ENCODE peak calls at places on chromosomes 1 and 21, in seven cellular contexts. D is IMR-90, J is fibroblast of lung, R is HepG2, T is HCT116, Y is neural progenitor cell, V is mesendoderm. F is an unnamed sample.
A peak's percentile ranks its signal among the peaks of the same experiment; 100 is the strongest.

GRCh38 chr1:153546796-153547559 is 1.4 kb upstream of the S100A4 start:
- DNase-seq in D (no peak), J (no peak), R (no peak), T (no peak), Y (no peak), V (no peak), F (no peak)

GRCh38 chr1:203144661-203145060 is 17.1 kb downstream of the ADORA1 start:
- DNase-seq in D (peak; percentile 48), J (peak; percentile 39), R (peak; percentile 6), T (no peak), Y (no peak), V (no peak), F (no peak)

GRCh38 chr1:3676581-3677410 is 24.5 kb downstream of the TP73 start:
- DNase-seq in D (no peak), J (no peak), R (no peak), T (no peak), Y (no peak), V (no peak), F (no peak)

GRCh38 chr21:35159881-35160280 is 110.8 kb upstream of the RUNX1 start:
- DNase-seq in D (peak; percentile 66), J (peak; percentile 86), R (no peak), T (no peak), Y (no peak), V (no peak), F (no peak)

GRCh38 chr21:29938968-29939858 is 583 bp downstream of the GRIK1 start:
- DNase-seq in D (no peak), J (peak; percentile 9), R (no peak), T (no peak), Y (peak; percentile 64), V (peak; percentile 30), F (no peak)

GRCh38 chr1:3040004-3040403 is 18.7 kb downstream of the ACTRT2 start:
- DNase-seq in D (no peak), J (no peak), R (no peak), T (no peak), Y (no peak), V (no peak), F (no peak)

GRCh38 chr1:3012511-3013291 is 8.6 kb upstream of the ACTRT2 start:
- DNase-seq in D (no peak), J (peak; percentile 2), R (peak; percentile 12), T (no peak), Y (peak; percentile 75), V (peak; percentile 36), F (peak; percentile 57)

GRCh38 chr1:21624577-21625389 is 44.4 kb downstream of the RAP1GAP start:
- DNase-seq in D (no peak), J (no peak), R (no peak), T (no peak), Y (no peak), V (no peak), F (no peak)

GRCh38 chr1:26696191-26696644 is 403 bp downstream of the ARID1A start:
- DNase-seq in D (no peak), J (no peak), R (no peak), T (no peak), Y (no peak), V (no peak), F (no peak)

GRCh38 chr1:119902775-119903442 is 6.6 kb upstream of the ADAM30 start:
- DNase-seq in D (no peak), J (no peak), R (no peak), T (no peak), Y (no peak), V (no peak), F (no peak)

GRCh38 chr1:77978293-77978968 is 441 bp downstream of the FUBP1 start:
- DNase-seq in D (peak; percentile 95), J (peak; percentile 95), R (peak; percentile 92), T (peak; percentile 81), Y (peak; percentile 90), V (peak; percentile 95), F (peak; percentile 83)

GRCh38 chr1:28782011-28782410 is 30.0 kb upstream of the OPRD1 start:
- DNase-seq in D (no peak), J (no peak), R (no peak), T (no peak), Y (no peak), V (peak; percentile 64), F (no peak)

GRCh38 chr1:118317836-118318614 is 133.0 kb upstream of the SPAG17 start:
- DNase-seq in D (no peak), J (no peak), R (no peak), T (no peak), Y (no peak), V (peak; percentile 22), F (no peak)

GRCh38 chr1:43441166-43441893 is 12.4 kb downstream of the HYI start:
- DNase-seq in D (no peak), J (no peak), R (no peak), T (no peak), Y (no peak), V (no peak), F (no peak)

GRCh38 chr1:248840946-248841345 is 2.9 kb downstream of the ZNF672 start:
- DNase-seq in D (no peak), J (no peak), R (no peak), T (no peak), Y (no peak), V (no peak), F (no peak)

GRCh38 chr1:206655471-206655882 is 20.1 kb downstream of the DYRK3 start:
- DNase-seq in D (no peak), J (no peak), R (no peak), T (no peak), Y (no peak), V (no peak), F (no peak)

GRCh38 chr1:13664451-13664850 is 35.5 kb upstream of the PRDM2 start:
- DNase-seq in D (no peak), J (no peak), R (no peak), T (no peak), Y (no peak), V (no peak), F (no peak)

GRCh38 chr1:87219626-87220025 is 109.1 kb upstream of the LMO4 start:
- DNase-seq in D (no peak), J (no peak), R (no peak), T (no peak), Y (no peak), V (no peak), F (no peak)

GRCh38 chr1:41837691-41838090 is 81.0 kb downstream of the HIVEP3 start:
- DNase-seq in D (no peak), J (no peak), R (no peak), T (no peak), Y (no peak), V (no peak), F (no peak)

GRCh38 chr1:209672705-209673630 is 2.2 kb upstream of the G0S2 start:
- DNase-seq in D (no peak), J (no peak), R (no peak), T (no peak), Y (no peak), V (no peak), F (no peak)

GRCh38 chr21:35257413-35257812 is 208.3 kb upstream of the RUNX1 start:
- DNase-seq in D (peak; percentile 96), J (peak; percentile 95), R (no peak), T (peak; percentile 68), Y (no peak), V (no peak), F (peak; percentile 51)

GRCh38 chr1:193283026-193283425 is 96.6 kb upstream of the B3GALT2 start:
- DNase-seq in D (peak; percentile 65), J (peak; percentile 65), R (no peak), T (no peak), Y (no peak), V (peak; percentile 79), F (no peak)

GRCh38 chr1:158793604-158794003 is 12.6 kb upstream of the OR6N2 start:
- DNase-seq in D (no peak), J (no peak), R (no peak), T (no peak), Y (peak; percentile 41), V (peak; percentile 60), F (no peak)

DNA sequence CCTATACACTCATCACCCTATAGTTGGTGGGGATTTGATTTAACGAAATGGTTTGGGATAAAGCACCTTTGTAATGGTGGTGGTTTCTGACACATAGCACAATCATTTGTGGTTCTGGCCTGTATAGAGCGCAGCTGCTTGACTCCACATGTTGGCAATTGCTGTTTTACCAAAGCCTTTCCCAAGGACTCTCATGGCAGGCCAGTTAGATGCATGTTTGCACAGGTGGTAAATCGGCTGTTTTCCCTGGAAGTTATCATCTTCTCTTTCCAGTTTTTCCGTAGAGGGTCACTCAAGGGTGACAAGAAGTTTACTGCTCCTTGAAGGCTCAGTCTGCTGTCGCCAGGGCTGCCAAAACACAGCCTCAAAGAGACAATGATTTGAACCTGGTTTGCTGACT is 17.1 kb upstream of the XPR1 start:
- DNase-seq in D (peak; percentile 65), J (peak; percentile 82), R (no peak), T (no peak), Y (no peak), V (no peak), F (no peak)
- H3K9ac ChIP-seq in D (no peak overlapping the region), J (no peak overlapping the region), R (no peak overlapping the region), T (no peak overlapping the region), Y (no peak overlapping the region), V (no peak overlapping the region), F (no peak overlapping the region)

GRCh38 chr1:6544831-6545230 is 9.5 kb downstream of the NOL9 start:
- DNase-seq in D (peak; percentile 80), J (peak; percentile 88), R (no peak), T (no peak), Y (no peak), V (no peak), F (no peak)
- H3K27ac ChIP-seq in D (no peak overlapping the region), J (no peak overlapping the region), R (no peak overlapping the region), T (no peak overlapping the region), Y (no peak overlapping the region), V (no peak overlapping the region), F (no peak overlapping the region)

GRCh38 chr21:33197546-33197945 is 32.2 kb upstream of the IFNAR2 start:
- DNase-seq in D (no peak), J (no peak), R (no peak), T (no peak), Y (no peak), V (peak; percentile 26), F (no peak)
- H3K4me3 ChIP-seq in D (no peak overlapping the region), J (no peak overlapping the region), R (no peak overlapping the region), T (no peak overlapping the region), Y (no peak overlapping the region), V (no peak overlapping the region), F (no peak overlapping the region)

GRCh38 chr1:221726331-221726692 is 15.6 kb downstream of the DUSP10 start:
- DNase-seq in D (no peak), J (no peak), R (no peak), T (no peak), Y (no peak), V (no peak), F (no peak)
- H3K9ac ChIP-seq in D (no peak overlapping the region), J (no peak overlapping the region), R (no peak overlapping the region), T (no peak overlapping the region), Y (no peak overlapping the region), V (no peak overlapping the region), F (no peak overlapping the region)